ENCODE peak calls at places on chromosomes 4 and X, in ten cellular contexts. One of them, this sample, is unnamed.

GRCh38 chrX:50874878-50875277 is 35.7 kb upstream of the BMP15 start:
- DNase-seq in ascending aorta: no peak
- DNase-seq in cardiac fibroblast: no peak
- DNase-seq in IMR-90: no peak
- DNase-seq in brain microvascular endothelial cell: no peak
- DNase-seq in fibroblast of pulmonary artery: no peak
- DNase-seq in epithelial cell of esophagus: peak
- DNase-seq in upper lobe of right lung: no peak
- DNase-seq in lower lobe of right lung: no peak
- DNase-seq in ovary: no peak
- DNase-seq in this sample: no peak

GRCh38 chrX:118976599-118977340 is 2.4 kb downstream of the LONRF3 start:
- DNase-seq in upper lobe of right lung: peak
- DNase-seq in epithelial cell of esophagus: peak
- DNase-seq in brain microvascular endothelial cell: no peak
- DNase-seq in IMR-90: no peak
- DNase-seq in cardiac fibroblast: peak
- DNase-seq in ascending aorta: peak
- DNase-seq in lower lobe of right lung: peak
- DNase-seq in ovary: peak
- DNase-seq in fibroblast of pulmonary artery: no peak
- DNase-seq in this sample: no peak

GRCh38 chr4:8451440-8452182 is 11.0 kb downstream of the TRMT44 start:
- DNase-seq in epithelial cell of esophagus: peak
- DNase-seq in IMR-90: no peak
- DNase-seq in lower lobe of right lung: no peak
- DNase-seq in ovary: no peak
- DNase-seq in fibroblast of pulmonary artery: peak
- DNase-seq in upper lobe of right lung: no peak
- DNase-seq in brain microvascular endothelial cell: no peak
- DNase-seq in ascending aorta: no peak
- DNase-seq in cardiac fibroblast: peak
- DNase-seq in this sample: no peak

GRCh38 chrX:13983734-13984133 is 46.0 kb downstream of the GEMIN8 start:
- DNase-seq in brain microvascular endothelial cell: no peak
- DNase-seq in epithelial cell of esophagus: no peak
- DNase-seq in cardiac fibroblast: no peak
- DNase-seq in ascending aorta: no peak
- DNase-seq in IMR-90: no peak
- DNase-seq in ovary: no peak
- DNase-seq in fibroblast of pulmonary artery: no peak
- DNase-seq in lower lobe of right lung: no peak
- DNase-seq in upper lobe of right lung: no peak
- DNase-seq in this sample: no peak

GRCh38 chrX:53422091-53422914 is at the start of the genes RIBC1 and SMC1A:
- DNase-seq in fibroblast of pulmonary artery: peak
- DNase-seq in cardiac fibroblast: peak
- DNase-seq in brain microvascular endothelial cell: peak
- DNase-seq in epithelial cell of esophagus: peak
- DNase-seq in upper lobe of right lung: peak
- DNase-seq in ascending aorta: peak
- DNase-seq in ovary: peak
- DNase-seq in lower lobe of right lung: peak
- DNase-seq in IMR-90: peak
- DNase-seq in this sample: peak

GRCh38 chrX:31894152-31894551 is 822.3 kb upstream of the FTHL17 start:
- DNase-seq in ovary: no peak
- DNase-seq in epithelial cell of esophagus: no peak
- DNase-seq in IMR-90: no peak
- DNase-seq in cardiac fibroblast: no peak
- DNase-seq in fibroblast of pulmonary artery: no peak
- DNase-seq in brain microvascular endothelial cell: no peak
- DNase-seq in ascending aorta: no peak
- DNase-seq in upper lobe of right lung: no peak
- DNase-seq in lower lobe of right lung: no peak
- DNase-seq in this sample: no peak

GRCh38 chr4:17347445-17347844 is 164.4 kb downstream of the QDPR start:
- DNase-seq in cardiac fibroblast: peak
- DNase-seq in epithelial cell of esophagus: peak
- DNase-seq in brain microvascular endothelial cell: peak
- DNase-seq in ovary: no peak
- DNase-seq in upper lobe of right lung: no peak
- DNase-seq in ascending aorta: no peak
- DNase-seq in lower lobe of right lung: no peak
- DNase-seq in fibroblast of pulmonary artery: peak
- DNase-seq in IMR-90: peak
- DNase-seq in this sample: peak

GRCh38 chr4:134364928-134365327 is 163.3 kb upstream of the PABPC4L start:
- DNase-seq in upper lobe of right lung: no peak
- DNase-seq in lower lobe of right lung: no peak
- DNase-seq in cardiac fibroblast: no peak
- DNase-seq in IMR-90: no peak
- DNase-seq in ascending aorta: no peak
- DNase-seq in brain microvascular endothelial cell: no peak
- DNase-seq in epithelial cell of esophagus: no peak
- DNase-seq in fibroblast of pulmonary artery: no peak
- DNase-seq in ovary: no peak
- DNase-seq in this sample: no peak

GRCh38 chrX:105006103-105006502 is 214.4 kb downstream of the TEX13A start:
- DNase-seq in epithelial cell of esophagus: no peak
- DNase-seq in IMR-90: no peak
- DNase-seq in upper lobe of right lung: no peak
- DNase-seq in lower lobe of right lung: no peak
- DNase-seq in brain microvascular endothelial cell: no peak
- DNase-seq in cardiac fibroblast: no peak
- DNase-seq in ovary: no peak
- DNase-seq in fibroblast of pulmonary artery: no peak
- DNase-seq in ascending aorta: no peak
- DNase-seq in this sample: no peak

GRCh38 chrX:109847257-109848187 is 114.5 kb upstream of the ACSL4 start:
- DNase-seq in ascending aorta: no peak
- DNase-seq in lower lobe of right lung: no peak
- DNase-seq in cardiac fibroblast: peak
- DNase-seq in epithelial cell of esophagus: peak
- DNase-seq in brain microvascular endothelial cell: peak
- DNase-seq in ovary: no peak
- DNase-seq in fibroblast of pulmonary artery: peak
- DNase-seq in IMR-90: peak
- DNase-seq in upper lobe of right lung: no peak
- DNase-seq in this sample: no peak

GRCh38 chr4:41656572-41657301 is 91.8 kb downstream of the PHOX2B start:
- DNase-seq in fibroblast of pulmonary artery: no peak
- DNase-seq in IMR-90: no peak
- DNase-seq in lower lobe of right lung: no peak
- DNase-seq in ovary: no peak
- DNase-seq in ascending aorta: peak
- DNase-seq in cardiac fibroblast: no peak
- DNase-seq in upper lobe of right lung: no peak
- DNase-seq in epithelial cell of esophagus: no peak
- DNase-seq in brain microvascular endothelial cell: no peak
- DNase-seq in this sample: no peak

GRCh38 chrX:13357925-13358324 is 38.1 kb upstream of the ATXN3L start:
- DNase-seq in ascending aorta: no peak
- DNase-seq in IMR-90: peak
- DNase-seq in epithelial cell of esophagus: peak
- DNase-seq in lower lobe of right lung: no peak
- DNase-seq in upper lobe of right lung: no peak
- DNase-seq in fibroblast of pulmonary artery: peak
- DNase-seq in brain microvascular endothelial cell: peak
- DNase-seq in ovary: no peak
- DNase-seq in cardiac fibroblast: no peak
- DNase-seq in this sample: no peak

GRCh38 chr4:8278009-8278395 is 8.4 kb downstream of the HTRA3 start:
- DNase-seq in cardiac fibroblast: no peak
- DNase-seq in brain microvascular endothelial cell: peak
- DNase-seq in fibroblast of pulmonary artery: peak
- DNase-seq in upper lobe of right lung: peak
- DNase-seq in ascending aorta: no peak
- DNase-seq in IMR-90: peak
- DNase-seq in epithelial cell of esophagus: no peak
- DNase-seq in ovary: no peak
- DNase-seq in lower lobe of right lung: no peak
- DNase-seq in this sample: no peak

GRCh38 chrX:138519296-138519695 is 192.2 kb downstream of the FGF13 start:
- DNase-seq in lower lobe of right lung: no peak
- DNase-seq in epithelial cell of esophagus: peak
- DNase-seq in cardiac fibroblast: no peak
- DNase-seq in upper lobe of right lung: no peak
- DNase-seq in IMR-90: no peak
- DNase-seq in ovary: no peak
- DNase-seq in brain microvascular endothelial cell: no peak
- DNase-seq in ascending aorta: no peak
- DNase-seq in fibroblast of pulmonary artery: no peak
- DNase-seq in this sample: peak

GRCh38 chr4:91220315-91220714 is 1083.5 kb upstream of the GRID2 start:
- DNase-seq in ovary: no peak
- DNase-seq in upper lobe of right lung: no peak
- DNase-seq in ascending aorta: no peak
- DNase-seq in brain microvascular endothelial cell: no peak
- DNase-seq in fibroblast of pulmonary artery: no peak
- DNase-seq in lower lobe of right lung: no peak
- DNase-seq in IMR-90: no peak
- DNase-seq in cardiac fibroblast: no peak
- DNase-seq in epithelial cell of esophagus: no peak
- DNase-seq in this sample: no peak

GRCh38 chr4:68874507-68874906 is 58.7 kb downstream of the UGT2B10 start:
- DNase-seq in ovary: no peak
- DNase-seq in ascending aorta: no peak
- DNase-seq in epithelial cell of esophagus: peak
- DNase-seq in brain microvascular endothelial cell: no peak
- DNase-seq in fibroblast of pulmonary artery: no peak
- DNase-seq in IMR-90: no peak
- DNase-seq in cardiac fibroblast: no peak
- DNase-seq in upper lobe of right lung: no peak
- DNase-seq in lower lobe of right lung: no peak
- DNase-seq in this sample: no peak

GRCh38 chrX:148854351-148854750 is 353.9 kb downstream of the AFF2 start:
- DNase-seq in IMR-90: no peak
- DNase-seq in fibroblast of pulmonary artery: no peak
- DNase-seq in brain microvascular endothelial cell: peak
- DNase-seq in cardiac fibroblast: peak
- DNase-seq in ascending aorta: no peak
- DNase-seq in ovary: no peak
- DNase-seq in upper lobe of right lung: no peak
- DNase-seq in lower lobe of right lung: no peak
- DNase-seq in epithelial cell of esophagus: peak
- DNase-seq in this sample: no peak

GRCh38 chr4:119010909-119011606 is 122.4 kb downstream of the SYNPO2 start:
- DNase-seq in upper lobe of right lung: peak
- DNase-seq in epithelial cell of esophagus: no peak
- DNase-seq in ovary: no peak
- DNase-seq in ascending aorta: peak
- DNase-seq in lower lobe of right lung: peak
- DNase-seq in cardiac fibroblast: no peak
- DNase-seq in brain microvascular endothelial cell: no peak
- DNase-seq in fibroblast of pulmonary artery: no peak
- DNase-seq in IMR-90: no peak
- DNase-seq in this sample: no peak
- H3K4me3 ChIP-seq in upper lobe of right lung: no peak
- H3K4me3 ChIP-seq in epithelial cell of esophagus: no peak
- H3K4me3 ChIP-seq in ovary: no peak
- H3K4me3 ChIP-seq in ascending aorta: no peak
- H3K4me3 ChIP-seq in lower lobe of right lung: no peak
- H3K4me3 ChIP-seq in cardiac fibroblast: no peak
- H3K4me3 ChIP-seq in brain microvascular endothelial cell: no peak
- H3K4me3 ChIP-seq in fibroblast of pulmonary artery: no peak
- H3K4me3 ChIP-seq in IMR-90: no peak
- H3K4me3 ChIP-seq in this sample: no peak

GRCh38 chr4:26178874-26179273 is 141.9 kb upstream of the RBPJ start:
- DNase-seq in IMR-90: no peak
- DNase-seq in epithelial cell of esophagus: no peak
- DNase-seq in upper lobe of right lung: no peak
- DNase-seq in cardiac fibroblast: no peak
- DNase-seq in fibroblast of pulmonary artery: no peak
- DNase-seq in lower lobe of right lung: no peak
- DNase-seq in ascending aorta: no peak
- DNase-seq in brain microvascular endothelial cell: peak
- DNase-seq in ovary: no peak
- DNase-seq in this sample: no peak
- TF ChIP-seq CTCF in IMR-90: no peak
- TF ChIP-seq CTCF in epithelial cell of esophagus: no peak
- TF ChIP-seq CTCF in upper lobe of right lung: no peak
- TF ChIP-seq CTCF in cardiac fibroblast: no peak
- TF ChIP-seq CTCF in fibroblast of pulmonary artery: no peak
- TF ChIP-seq CTCF in lower lobe of right lung: no peak
- TF ChIP-seq CTCF in ascending aorta: no peak
- TF ChIP-seq CTCF in brain microvascular endothelial cell: no peak
- TF ChIP-seq CTCF in ovary: no peak
- TF ChIP-seq CTCF in this sample: no peak

GRCh38 chr4:55071951-55072350 is 53.4 kb downstream of the KDR start:
- DNase-seq in epithelial cell of esophagus: peak
- DNase-seq in upper lobe of right lung: no peak
- DNase-seq in IMR-90: no peak
- DNase-seq in lower lobe of right lung: no peak
- DNase-seq in brain microvascular endothelial cell: no peak
- DNase-seq in cardiac fibroblast: no peak
- DNase-seq in ovary: no peak
- DNase-seq in fibroblast of pulmonary artery: no peak
- DNase-seq in ascending aorta: no peak
- DNase-seq in this sample: no peak

GRCh38 chr4:55074386-55074785 is 51.0 kb downstream of the KDR start:
- DNase-seq in IMR-90: no peak
- DNase-seq in cardiac fibroblast: peak
- DNase-seq in ovary: no peak
- DNase-seq in upper lobe of right lung: no peak
- DNase-seq in epithelial cell of esophagus: no peak
- DNase-seq in lower lobe of right lung: no peak
- DNase-seq in fibroblast of pulmonary artery: peak
- DNase-seq in brain microvascular endothelial cell: peak
- DNase-seq in ascending aorta: no peak
- DNase-seq in this sample: peak

GRCh38 chr4:55075823-55076418 is 49.5 kb downstream of the KDR start:
- DNase-seq in fibroblast of pulmonary artery: peak
- DNase-seq in ascending aorta: no peak
- DNase-seq in upper lobe of right lung: no peak
- DNase-seq in lower lobe of right lung: no peak
- DNase-seq in epithelial cell of esophagus: no peak
- DNase-seq in cardiac fibroblast: peak
- DNase-seq in IMR-90: no peak
- DNase-seq in ovary: no peak
- DNase-seq in brain microvascular endothelial cell: peak
- DNase-seq in this sample: peak

GRCh38 chr4:55077577-55077976 is 47.8 kb downstream of the KDR start:
- DNase-seq in upper lobe of right lung: no peak
- DNase-seq in epithelial cell of esophagus: no peak
- DNase-seq in brain microvascular endothelial cell: no peak
- DNase-seq in fibroblast of pulmonary artery: no peak
- DNase-seq in ovary: no peak
- DNase-seq in IMR-90: no peak
- DNase-seq in cardiac fibroblast: no peak
- DNase-seq in lower lobe of right lung: no peak
- DNase-seq in ascending aorta: no peak
- DNase-seq in this sample: no peak

GRCh38 chr4:55075376-55075775 is 50.0 kb downstream of the KDR start:
- DNase-seq in cardiac fibroblast: no peak
- DNase-seq in IMR-90: no peak
- DNase-seq in epithelial cell of esophagus: no peak
- DNase-seq in fibroblast of pulmonary artery: no peak
- DNase-seq in ovary: no peak
- DNase-seq in upper lobe of right lung: no peak
- DNase-seq in ascending aorta: no peak
- DNase-seq in brain microvascular endothelial cell: no peak
- DNase-seq in lower lobe of right lung: no peak
- DNase-seq in this sample: no peak
- H3K4me3 ChIP-seq in cardiac fibroblast: no peak
- H3K4me3 ChIP-seq in IMR-90: no peak
- H3K4me3 ChIP-seq in epithelial cell of esophagus: no peak
- H3K4me3 ChIP-seq in fibroblast of pulmonary artery: no peak
- H3K4me3 ChIP-seq in ovary: no peak
- H3K4me3 ChIP-seq in upper lobe of right lung: no peak
- H3K4me3 ChIP-seq in ascending aorta: no peak
- H3K4me3 ChIP-seq in brain microvascular endothelial cell: no peak
- H3K4me3 ChIP-seq in lower lobe of right lung: no peak
- H3K4me3 ChIP-seq in this sample: no peak

GRCh38 chr4:27666943-27667342 is 806.3 kb downstream of the STIM2 start:
- DNase-seq in ascending aorta: no peak
- DNase-seq in brain microvascular endothelial cell: no peak
- DNase-seq in fibroblast of pulmonary artery: no peak
- DNase-seq in epithelial cell of esophagus: peak
- DNase-seq in upper lobe of right lung: no peak
- DNase-seq in lower lobe of right lung: no peak
- DNase-seq in cardiac fibroblast: no peak
- DNase-seq in IMR-90: no peak
- DNase-seq in ovary: no peak
- DNase-seq in this sample: no peak
- TF ChIP-seq CTCF in ascending aorta: no peak
- TF ChIP-seq CTCF in brain microvascular endothelial cell: peak
- TF ChIP-seq CTCF in fibroblast of pulmonary artery: no peak
- TF ChIP-seq CTCF in epithelial cell of esophagus: no peak
- TF ChIP-seq CTCF in upper lobe of right lung: no peak
- TF ChIP-seq CTCF in lower lobe of right lung: no peak
- TF ChIP-seq CTCF in cardiac fibroblast: no peak
- TF ChIP-seq CTCF in IMR-90: no peak
- TF ChIP-seq CTCF in ovary: no peak
- TF ChIP-seq CTCF in this sample: no peak